ENCODE peak calls at places on chromosomes 13 and 19, in eight cellular contexts. W is HepG2, H is Peyer's patch, A is esophagus squamous epithelium, Z is tibial nerve, M is A549, N is ovary, K is IMR-90. R is an unnamed sample. For H3K4me1, the result is how much of the 10 kb centered on the place peaks cover.

GRCh38 chr13:113591750-113592149 is 7.2 kb downstream of the TFDP1 start:
- DNase-seq in N (no peak), W (no peak), Z (no peak), K (no peak), M (no peak), H (peak), A (no peak), R (no peak)

GRCh38 chr13:109159650-109160309 is 530.4 kb downstream of the MYO16 start:
- DNase-seq in M (no peak), W (no peak), A (no peak), N (no peak), K (no peak), H (no peak), Z (no peak), R (no peak)

GRCh38 chr13:92354583-92354982 is 872.0 kb upstream of the GPC6 start:
- DNase-seq in H (no peak), M (no peak), W (no peak), Z (no peak), N (no peak), A (no peak), K (no peak), R (no peak)

GRCh38 chr13:99995503-99996176 is 14.1 kb downstream of the ZIC2 start:
- DNase-seq in A (no peak), Z (no peak), N (no peak), H (no peak), W (no peak), M (no peak), K (no peak), R (no peak)

GRCh38 chr19:10431943-10432735 is 11.8 kb downstream of the PDE4A start:
- DNase-seq in Z (no peak), K (no peak), A (no peak), M (no peak), H (peak), N (no peak), W (no peak), R (peak)

GRCh38 chr13:112870062-112870352 is 99.0 kb upstream of the MCF2L start:
- DNase-seq in H (no peak), Z (no peak), K (no peak), A (no peak), M (no peak), N (no peak), W (no peak), R (no peak)

GRCh38 chr13:111398715-111399299 is 78.4 kb downstream of the TEX29 start:
- DNase-seq in H (peak), M (no peak), A (no peak), K (no peak), N (no peak), Z (no peak), W (peak), R (no peak)

GRCh38 chr13:51068501-51068900 is 42.6 kb downstream of the C13orf42 start:
- DNase-seq in N (no peak), W (no peak), A (no peak), Z (no peak), K (no peak), H (no peak), M (no peak), R (no peak)

GRCh38 chr13:48655291-48655690 is 1.6 kb downstream of the CYSLTR2 start:
- DNase-seq in W (no peak), M (no peak), K (no peak), N (no peak), A (no peak), H (no peak), Z (no peak), R (no peak)

GRCh38 chr13:45861352-45861751 is 9.8 kb upstream of the SIAH3 start:
- DNase-seq in Z (no peak), W (no peak), H (no peak), N (no peak), A (no peak), K (peak), M (no peak), R (no peak)

GRCh38 chr19:13366529-13367143 is 139.6 kb downstream of the CACNA1A start:
- DNase-seq in M (peak), N (no peak), A (no peak), H (no peak), K (peak), Z (no peak), W (no peak), R (no peak)

GRCh38 chr13:30103161-30103858 is 204.0 kb downstream of the KATNAL1 start:
- DNase-seq in A (no peak), N (no peak), M (no peak), H (no peak), K (no peak), W (no peak), Z (no peak), R (no peak)

GRCh38 chr13:98466634-98467236 is 110.2 kb downstream of the STK24 start:
- DNase-seq in A (no peak), N (no peak), W (peak), M (peak), Z (no peak), K (peak), H (no peak), R (no peak)

GRCh38 chr13:22589880-22590279 is 590.9 kb upstream of the SGCG start:
- DNase-seq in A (no peak), H (no peak), N (no peak), W (no peak), Z (no peak), K (no peak), M (no peak), R (no peak)

GRCh38 chr19:15532779-15533521 is 24.6 kb downstream of the CYP4F22 start:
- DNase-seq in Z (no peak), W (no peak), A (no peak), M (no peak), N (no peak), H (no peak), K (no peak), R (no peak)

GRCh38 chr13:75687145-75687763 is 51.1 kb downstream of the LMO7 start:
- DNase-seq in A (no peak), Z (no peak), K (peak), N (no peak), M (peak), H (no peak), W (peak), R (no peak)

GRCh38 chr19:7925171-7925837 is 631 bp downstream of the CTXN1 start:
- DNase-seq in H (peak), N (peak), M (peak), A (no peak), K (peak), Z (no peak), W (peak), R (peak)

GRCh38 chr13:26601669-26602068 is 44.2 kb downstream of the WASF3 start:
- DNase-seq in H (no peak), N (no peak), A (no peak), K (peak), M (no peak), Z (no peak), W (no peak), R (no peak)

GRCh38 chr19:33690461-33691427 is 69.0 kb downstream of the CHST8 start:
- DNase-seq in W (no peak), Z (no peak), N (no peak), H (no peak), M (no peak), A (no peak), K (no peak), R (peak)

DNA sequence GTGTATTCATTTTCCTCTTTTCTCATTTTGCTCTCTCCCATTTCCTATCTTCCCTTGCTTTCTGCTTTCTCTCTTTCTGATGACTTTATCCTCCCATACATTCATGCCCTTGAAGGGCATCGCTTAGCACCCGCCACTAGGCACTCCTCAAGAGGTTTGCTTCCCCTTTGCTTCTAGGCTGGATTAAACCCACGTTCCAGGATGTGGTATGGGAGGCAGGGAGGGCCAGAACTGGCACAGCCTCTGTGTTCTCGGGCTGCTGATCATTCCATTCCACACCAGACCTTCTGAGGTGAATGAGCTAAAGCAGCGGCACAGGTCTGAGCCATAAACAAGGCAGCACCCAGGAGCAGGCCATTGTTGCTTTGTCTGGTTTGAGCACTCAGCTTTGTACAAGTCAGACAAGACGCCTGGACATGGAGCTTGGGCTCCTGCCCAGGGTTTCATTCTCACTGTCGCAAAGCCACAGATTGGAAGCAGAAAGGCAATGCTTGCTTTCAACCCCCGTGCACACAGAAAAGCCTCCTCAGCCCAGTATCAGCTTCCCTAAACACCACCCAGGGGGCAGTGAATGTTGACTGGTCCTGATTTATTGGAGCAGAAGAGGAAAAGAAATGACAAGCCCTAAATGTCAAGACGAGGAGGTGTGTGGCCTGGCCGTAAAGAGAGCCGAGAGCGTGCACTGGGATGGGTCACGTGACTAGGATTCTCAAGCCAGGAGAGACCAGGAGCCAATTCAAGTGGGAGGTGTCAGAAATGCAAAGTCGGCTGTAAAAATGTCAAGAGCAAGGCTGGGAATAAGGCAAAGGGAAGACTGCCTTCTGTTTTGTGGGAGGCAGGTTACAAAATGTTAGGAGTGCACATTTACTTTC is 218.0 kb upstream of the SERP2 start:
- DNase-seq in A (no peak), H (peak), N (peak), M (no peak), K (peak), Z (peak), W (no peak), R (no peak)
- H3K4me3 ChIP-seq in A (peak), H (no peak), N (peak), M (no peak), K (peak), Z (peak), W (no peak), R (no peak)

DNA sequence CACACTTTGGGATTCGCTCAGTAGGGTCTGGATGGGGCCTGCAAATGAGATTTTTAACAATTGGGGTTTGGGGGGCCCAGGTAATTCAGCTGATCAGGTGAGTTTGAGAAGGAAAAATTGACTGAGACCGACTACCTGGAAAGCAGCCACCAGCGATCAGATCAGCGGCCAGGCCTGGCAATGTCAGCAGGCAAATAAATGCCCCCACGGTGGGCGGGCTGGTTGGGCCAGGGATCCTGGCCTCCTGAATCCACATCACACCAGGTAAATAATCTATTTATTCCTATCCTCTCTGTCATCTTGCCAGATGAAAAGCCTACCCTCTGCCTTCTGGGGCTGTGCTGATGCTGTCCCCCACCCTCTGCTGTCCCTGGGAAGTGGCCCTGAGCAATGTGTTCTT is 9.4 kb downstream of the NAPA start:
- DNase-seq in W (no peak), Z (no peak), K (no peak), N (no peak), A (no peak), M (no peak), H (no peak), R (no peak)
- H3K4me1 ChIP-seq in W (under half), Z (under half), K (under half), N (under half), A (under half), M (under half), H (under half), R (under half)

GRCh38 chr19:57473646-57474045 is 3.7 kb downstream of the ZNF772 start:
- DNase-seq in W (no peak), H (no peak), M (peak), Z (no peak), N (no peak), K (no peak), A (no peak), R (no peak)

GRCh38 chr19:57477191-57478008 is at the start of gene ZNF772:
- DNase-seq in Z (peak), H (peak), M (peak), N (peak), A (peak), W (peak), K (peak), R (peak)
- TF ChIP-seq POLR2A in Z (no peak), H (no peak), M (no peak), N (no peak), A (no peak), W (peak), K (no peak), R (no peak)

GRCh38 chr13:41054212-41054877 is 7.0 kb upstream of the WBP4 start:
- DNase-seq in W (peak), H (peak), M (peak), Z (no peak), A (no peak), K (peak), N (no peak), R (no peak)
- H3K4me3 ChIP-seq in W (peak), H (no peak), M (no peak), Z (no peak), A (no peak), K (no peak), N (no peak), R (no peak)

DNA sequence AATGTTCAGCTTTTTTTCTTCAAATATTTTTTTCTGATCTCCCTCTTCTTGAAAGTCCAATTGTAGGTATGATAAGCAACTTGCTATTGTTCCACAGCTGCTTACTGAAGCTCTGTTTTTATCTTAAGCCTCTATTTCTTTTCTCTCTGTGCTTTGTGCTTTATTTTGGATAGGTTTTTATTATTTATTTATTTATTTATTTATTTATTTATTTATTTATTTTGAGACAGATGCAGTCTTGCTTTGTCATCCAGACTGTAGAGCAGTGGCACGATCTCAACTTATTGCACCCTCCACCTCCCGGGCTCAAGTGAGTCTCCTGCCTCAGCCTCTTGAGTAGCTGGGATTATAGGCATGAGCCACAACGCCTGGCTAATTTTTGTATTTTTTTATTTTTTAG is 199.4 kb downstream of the KLF12 start:
- DNase-seq in Z (no peak), M (no peak), W (no peak), H (no peak), A (no peak), K (no peak), N (no peak), R (no peak)
- H3K4me1 ChIP-seq in Z (under half), M (under half), W (under half), H (under half), A (under half), K (under half), N (under half), R (under half)

R was measured in right lobe of liver.